ENCODE peak calls at places on chromosomes 5 and 9, in eight cellular contexts. D is neural progenitor cell, Y is body of pancreas, G is H1, V is mammary epithelial cell, S is kidney, U is A549, P is ovary. Q is an unnamed sample. For H3K9me3, the result is how much of the 10 kb centered on the place peaks cover.

GRCh38 chr9:96216618-96217017 is 85.4 kb downstream of the HSD17B3 start:
- DNase-seq in G (no peak), V (no peak), D (no peak), U (no peak), P (no peak), Y (no peak), S (no peak), Q (no peak)

GRCh38 chr5:14914603-14915277 is 43.2 kb upstream of the ANKH start:
- DNase-seq in D (no peak), U (no peak), P (no peak), Y (no peak), V (peak), S (no peak), G (no peak), Q (no peak)

GRCh38 chr9:20623021-20623747 is 885 bp upstream of the MLLT3 start:
- DNase-seq in S (peak), D (peak), G (no peak), Y (peak), U (no peak), P (peak), V (peak), Q (peak)

GRCh38 chr5:98933446-98934072 is 4.8 kb upstream of the CHD1 start:
- DNase-seq in G (no peak), U (no peak), V (no peak), Y (peak), P (no peak), D (no peak), S (no peak), Q (no peak)

GRCh38 chr5:93582677-93583524 is at the start of gene NR2F1:
- DNase-seq in G (peak), D (peak), V (peak), P (peak), Y (peak), U (peak), S (peak), Q (no peak)

GRCh38 chr5:143824851-143825720 is 13.1 kb downstream of the HMHB1 start:
- DNase-seq in G (peak), Y (peak), S (peak), U (peak), D (peak), P (peak), V (peak), Q (peak)

GRCh38 chr5:132101385-132101880 is 27.8 kb downstream of the CSF2 start:
- DNase-seq in Y (no peak), G (no peak), V (no peak), D (no peak), P (no peak), U (no peak), S (no peak), Q (no peak)

GRCh38 chr5:100623719-100624118 is 88.5 kb downstream of the FAM174A start:
- DNase-seq in S (no peak), U (peak), G (no peak), V (peak), D (no peak), P (no peak), Y (no peak), Q (no peak)

GRCh38 chr5:150503977-150504620 is 3.8 kb upstream of the NDST1 start:
- DNase-seq in D (no peak), G (no peak), P (no peak), S (peak), V (no peak), Y (peak), U (no peak), Q (peak)

GRCh38 chr9:92934321-92934720 is 13.0 kb upstream of the FGD3 start:
- DNase-seq in U (peak), Y (no peak), S (no peak), D (no peak), P (no peak), G (no peak), V (no peak), Q (no peak)

GRCh38 chr5:72130342-72130741 is 23.1 kb downstream of the MAP1B start:
- DNase-seq in P (no peak), U (no peak), V (no peak), G (no peak), Y (no peak), D (no peak), S (no peak), Q (no peak)

DNA sequence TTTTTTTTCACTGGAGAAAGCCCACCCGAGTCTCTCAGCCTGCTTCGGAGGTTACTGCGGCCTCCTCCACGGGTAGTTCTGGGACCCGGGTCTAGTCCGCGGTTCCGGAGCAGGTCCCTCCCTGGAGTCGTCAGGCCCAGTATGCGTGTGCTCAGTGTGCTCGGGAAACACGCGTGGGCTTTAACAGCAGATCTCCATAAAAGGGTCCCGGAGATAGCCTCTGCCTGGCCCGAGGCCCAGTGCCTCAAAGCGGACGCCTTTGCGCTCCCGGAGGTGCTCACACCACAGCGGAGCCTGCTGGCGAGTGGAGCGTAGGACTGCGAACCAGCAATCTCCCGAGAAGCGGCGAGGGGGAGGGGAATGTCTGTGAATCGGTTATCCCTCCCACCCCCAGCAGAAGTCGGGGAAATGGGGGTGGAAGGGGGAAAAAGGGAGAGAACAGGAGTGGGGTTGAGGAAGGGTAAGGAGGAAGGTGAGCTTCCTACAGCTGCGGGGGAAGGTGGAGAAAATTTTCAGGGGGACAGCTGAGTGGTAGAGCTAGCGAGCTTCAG is 28.7 kb downstream of the CDKN2A start:
- DNase-seq in D (peak), P (no peak), S (peak), U (no peak), Y (peak), V (peak), G (no peak), Q (peak)
- TF ChIP-seq CTCF in D (peak), P (no peak), S (no peak), U (no peak), Y (no peak), V (no peak), G (peak), Q (peak)

GRCh38 chr5:50435131-50435530 is 6.0 kb downstream of the EMB start:
- DNase-seq in V (no peak), U (no peak), D (no peak), G (no peak), P (no peak), S (no peak), Y (no peak), Q (no peak)
- H3K4me3 ChIP-seq in V (no peak), U (no peak), D (no peak), G (no peak), P (no peak), S (no peak), Y (no peak), Q (no peak)

DNA sequence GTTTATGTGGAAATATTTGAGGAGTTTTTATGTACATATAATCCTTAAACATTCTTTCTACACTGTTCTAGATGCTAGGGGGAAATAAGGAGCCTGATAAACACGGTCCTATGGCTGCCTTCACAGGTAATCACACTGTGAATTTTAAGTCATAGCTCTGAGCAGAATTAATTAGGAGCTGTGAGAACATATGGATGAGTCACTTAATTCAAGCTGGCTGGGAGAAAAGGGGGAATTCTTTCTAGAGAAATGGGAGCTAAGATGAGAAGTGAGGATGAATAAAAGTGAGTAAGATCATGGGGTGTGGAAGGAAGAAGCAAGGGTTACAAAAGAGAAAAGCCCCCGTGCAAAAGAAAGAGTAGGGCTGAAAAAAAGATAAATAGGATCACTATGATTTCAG is 290.8 kb downstream of the DNAH5 start:
- DNase-seq in V (peak), Y (no peak), G (no peak), D (no peak), P (no peak), U (no peak), S (no peak), Q (no peak)
- H3K9me3 ChIP-seq in V (under half), Y (under half), G (under half), D (under half), P (under half), U (under half), S (under half), Q (under half)

GRCh38 chr9:3939820-3940219 is 360.0 kb downstream of the GLIS3 start:
- DNase-seq in S (no peak), P (no peak), V (peak), G (no peak), U (no peak), D (no peak), Y (no peak), Q (no peak)
- TF ChIP-seq CTCF in S (no peak), P (no peak), V (no peak), G (no peak), U (no peak), D (no peak), Y (no peak), Q (no peak)

DNA sequence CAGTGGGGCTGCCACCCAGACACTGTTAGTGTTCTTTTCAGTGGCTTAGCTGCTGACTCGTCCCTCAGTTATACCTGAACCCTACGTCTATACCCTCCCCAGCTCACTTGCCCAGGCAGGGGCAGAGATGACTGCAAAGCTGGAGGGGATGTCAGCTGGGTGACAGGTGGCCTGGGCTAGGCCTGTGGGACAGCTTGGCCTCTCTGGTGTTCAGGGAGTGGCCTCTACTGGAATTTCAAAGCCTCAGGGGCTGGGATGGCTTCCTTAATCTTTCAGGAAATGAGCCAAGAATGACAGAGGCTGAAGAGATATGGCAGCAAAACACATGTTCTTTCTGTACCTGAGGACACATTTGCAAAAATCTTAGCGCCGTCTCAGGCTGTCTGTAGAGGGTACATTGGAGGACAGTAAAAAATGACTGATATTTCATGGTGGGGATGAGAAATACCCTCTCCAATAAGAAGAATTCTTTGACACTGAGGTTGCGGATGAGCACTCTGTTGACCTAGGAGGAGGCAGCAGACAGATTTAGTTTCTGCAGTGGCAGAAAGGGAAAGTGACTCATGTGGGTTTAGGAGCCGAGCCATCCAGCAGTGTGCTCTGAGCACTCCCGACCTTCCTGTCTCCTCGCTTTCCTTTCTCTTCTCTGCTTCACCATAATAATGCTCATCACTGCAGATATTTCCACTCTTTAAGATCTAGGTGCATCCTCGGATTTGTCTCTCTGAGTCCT is 54.4 kb downstream of the ENTREP1 start:
- DNase-seq in D (no peak), Y (no peak), U (peak), S (no peak), G (no peak), P (no peak), V (peak), Q (no peak)
- H3K4me3 ChIP-seq in D (no peak), Y (no peak), U (no peak), S (no peak), G (no peak), P (no peak), V (peak), Q (no peak)

Q was measured in heart right ventricle.